ENCODE peak calls at places on chromosomes 6 and 20, in seven cellular contexts. O is AG10803, C is AG09309, P is GM23338, V is tibial artery, S is heart left ventricle, F is fibroblast of mammary gland. L is an unnamed sample.
A peak's percentile ranks its signal among the peaks of the same experiment; 100 is the strongest.

GRCh38 chr6:2790588-2790987 is 25.4 kb downstream of the WRNIP1 start:
- DNase-seq in O (peak; percentile 79), C (no peak), S (no peak), V (no peak), F (peak; percentile 43), P (peak; percentile 82), L (peak; percentile 66)

GRCh38 chr20:58945967-58946631 is 35.0 kb upstream of the NELFCD start:
- DNase-seq in S (no peak), P (no peak), V (no peak), C (no peak), F (no peak), O (no peak), L (no peak)

GRCh38 chr6:51303313-51303712 is 484.6 kb downstream of the TFAP2B start:
- DNase-seq in O (no peak), S (no peak), C (no peak), P (no peak), F (no peak), V (no peak), L (no peak)

GRCh38 chr6:97195117-97195516 is 87.9 kb downstream of the MMS22L start:
- DNase-seq in V (no peak), F (peak; percentile 53), O (peak; percentile 56), S (no peak), C (no peak), P (no peak), L (peak; percentile 54)

GRCh38 chr6:18263561-18264337 is 581 bp downstream of the DEK start:
- DNase-seq in C (no peak), O (no peak), S (peak; percentile 81), P (peak; percentile 64), F (peak; percentile 19), V (peak; percentile 50), L (no peak)

GRCh38 chr6:31659649-31660223 is 842 bp downstream of the C6orf47 start:
- DNase-seq in O (peak; percentile 25), S (no peak), P (peak; percentile 46), C (no peak), F (peak; percentile 31), V (no peak), L (peak; percentile 33)

GRCh38 chr6:9789201-9789600 is 625.7 kb downstream of the TFAP2A start:
- DNase-seq in C (peak; percentile 1), P (peak; percentile 27), S (no peak), F (no peak), O (peak; percentile 12), V (no peak), L (peak; percentile 6)

GRCh38 chr20:24160563-24161355 is 172.2 kb upstream of the GGTLC1 start:
- DNase-seq in S (no peak), V (peak; percentile 60), F (peak; percentile 61), P (peak; percentile 65), C (peak; percentile 33), O (peak; percentile 76), L (peak; percentile 86)

GRCh38 chr6:15839969-15840541 is 177.2 kb upstream of the DTNBP1 start:
- DNase-seq in V (no peak), S (no peak), P (no peak), O (no peak), F (no peak), C (no peak), L (no peak)

GRCh38 chr6:48289841-48290240 is 178.8 kb upstream of the PTCHD4 start:
- DNase-seq in P (no peak), V (no peak), O (no peak), F (no peak), S (no peak), C (no peak), L (no peak)

GRCh38 chr6:124679392-124679791 is 282.8 kb upstream of the RNF217 start:
- DNase-seq in O (peak; percentile 47), S (no peak), P (no peak), V (no peak), C (no peak), F (peak; percentile 89), L (no peak)

GRCh38 chr6:4973972-4974885 is 29.6 kb downstream of the RPP40 start:
- DNase-seq in V (peak; percentile 33), P (peak; percentile 85), C (peak; percentile 20), F (peak; percentile 57), S (no peak), O (peak; percentile 65), L (peak; percentile 68)
- H3K4me3 ChIP-seq in V (peak overlapping the region; percentile 1), P (no peak overlapping the region), C (no peak overlapping the region), F (no peak overlapping the region), S (no peak overlapping the region), O (no peak overlapping the region), L (no peak overlapping the region)

DNA sequence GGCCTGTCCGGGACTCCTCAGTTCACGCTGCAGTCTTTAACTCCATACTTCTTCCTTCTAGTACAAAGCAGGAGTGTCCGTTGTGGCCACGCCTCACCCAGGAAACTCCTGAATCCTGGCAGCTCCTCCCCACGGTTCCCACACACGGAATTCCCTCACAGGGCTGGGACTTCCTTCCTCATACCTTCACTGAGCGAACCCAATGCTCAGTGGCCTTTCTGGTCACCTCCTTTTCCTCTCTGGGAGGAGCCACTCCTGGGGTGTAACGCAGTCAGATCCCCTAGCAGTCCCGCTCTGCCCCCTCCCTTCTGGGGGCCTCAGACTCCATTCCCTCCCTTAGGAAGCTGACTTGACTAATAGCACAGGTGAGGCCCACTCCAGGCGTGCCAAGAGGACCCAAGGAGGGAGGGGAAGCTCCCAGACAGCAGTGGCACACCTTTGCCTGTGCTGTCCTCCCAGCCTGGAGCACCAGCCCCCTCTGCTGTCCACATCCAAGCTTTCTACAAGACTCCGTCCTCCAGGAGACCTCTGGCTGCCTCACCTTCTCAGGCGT is at the start of gene SLC52A3:
- DNase-seq in S (peak; percentile 68), C (no peak), O (no peak), V (no peak), P (peak; percentile 80), F (no peak), L (no peak)
- TF ChIP-seq CTCF in S (peak; percentile 32), C (peak; percentile 19), O (no peak), V (no peak), P (peak; percentile 88), F (peak; percentile 4), L (no peak)

GRCh38 chr20:443223-443793 is 19.0 kb downstream of the TBC1D20 start:
- DNase-seq in F (no peak), S (no peak), P (no peak), C (no peak), O (no peak), V (no peak), L (no peak)
- H3K4me3 ChIP-seq in F (no peak overlapping the region), S (no peak overlapping the region), P (no peak overlapping the region), C (no peak overlapping the region), O (no peak overlapping the region), V (no peak overlapping the region), L (no peak overlapping the region)

DNA sequence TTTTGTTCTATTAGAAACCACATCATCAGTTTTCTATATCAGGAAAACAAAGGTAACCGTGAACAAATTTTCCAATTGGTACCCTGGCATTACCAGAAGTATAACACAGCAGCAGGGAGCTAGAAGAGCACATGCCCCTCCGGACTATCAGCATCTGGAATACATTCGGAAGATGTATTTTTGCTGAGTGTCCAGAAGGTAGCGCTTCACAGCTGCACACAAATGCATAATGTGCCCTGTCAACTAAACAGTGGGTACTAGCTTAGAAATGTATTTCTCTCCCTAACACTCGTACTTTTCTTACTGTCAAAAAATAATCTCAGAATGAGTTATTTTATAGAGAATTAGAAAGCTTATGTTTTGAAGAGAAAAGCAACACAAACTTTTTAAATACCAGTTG is 77.6 kb downstream of the HUS1B start:
- DNase-seq in P (no peak), C (no peak), S (no peak), F (peak; percentile 42), O (peak; percentile 38), V (no peak), L (peak; percentile 22)
- TF ChIP-seq CTCF in P (peak; percentile 37), C (peak; percentile 39), S (no peak), F (peak; percentile 38), O (peak; percentile 54), V (no peak), L (peak; percentile 25)

GRCh38 chr6:33585403-33586107 is 5.5 kb upstream of the BAK1 start:
- DNase-seq in V (peak; percentile 78), P (peak; percentile 87), S (peak; percentile 84), O (peak; percentile 58), C (no peak), F (peak; percentile 79), L (peak; percentile 77)
- H3K4me3 ChIP-seq in V (no peak overlapping the region), P (no peak overlapping the region), S (peak overlapping the region; percentile 29), O (no peak overlapping the region), C (peak overlapping the region; percentile 9), F (no peak overlapping the region), L (no peak overlapping the region)

GRCh38 chr20:32130965-32131364 is 21.5 kb downstream of the TM9SF4 start:
- DNase-seq in P (no peak), V (no peak), O (no peak), S (no peak), C (no peak), F (no peak), L (no peak)

GRCh38 chr20:32130352-32130751 is 20.8 kb downstream of the TM9SF4 start:
- DNase-seq in O (no peak), V (no peak), F (peak; percentile 22), C (no peak), S (no peak), P (peak; percentile 31), L (no peak)

GRCh38 chr20:32128167-32128566 is 18.7 kb downstream of the TM9SF4 start:
- DNase-seq in F (no peak), O (no peak), V (no peak), P (no peak), S (no peak), C (no peak), L (no peak)

GRCh38 chr20:32127347-32127746 is 17.8 kb downstream of the TM9SF4 start:
- DNase-seq in P (no peak), O (no peak), F (no peak), S (no peak), C (no peak), V (no peak), L (no peak)

GRCh38 chr20:32129863-32130262 is 20.3 kb downstream of the TM9SF4 start:
- DNase-seq in P (no peak), F (no peak), V (no peak), O (no peak), C (no peak), S (no peak), L (no peak)
- TF ChIP-seq CTCF in P (no peak), F (no peak), V (no peak), O (no peak), C (no peak), S (no peak), L (no peak)

GRCh38 chr6:109008537-109008950 is 86.1 kb downstream of the SESN1 start:
- DNase-seq in P (no peak), F (peak; percentile 78), O (peak; percentile 37), C (no peak), V (no peak), S (no peak), L (peak; percentile 63)

GRCh38 chr6:109009761-109010612 is 84.7 kb downstream of the SESN1 start:
- DNase-seq in F (no peak), S (no peak), P (no peak), C (no peak), O (no peak), V (no peak), L (no peak)

GRCh38 chr6:109008061-109008460 is 86.6 kb downstream of the SESN1 start:
- DNase-seq in C (no peak), S (no peak), F (no peak), O (no peak), P (no peak), V (no peak), L (peak; percentile 19)

GRCh38 chr6:109008951-109009760 is 85.5 kb downstream of the SESN1 start:
- DNase-seq in S (peak; percentile 96), F (peak; percentile 78), C (peak; percentile 25), P (peak; percentile 94), V (peak; percentile 96), O (peak; percentile 86), L (peak; percentile 76)

DNA sequence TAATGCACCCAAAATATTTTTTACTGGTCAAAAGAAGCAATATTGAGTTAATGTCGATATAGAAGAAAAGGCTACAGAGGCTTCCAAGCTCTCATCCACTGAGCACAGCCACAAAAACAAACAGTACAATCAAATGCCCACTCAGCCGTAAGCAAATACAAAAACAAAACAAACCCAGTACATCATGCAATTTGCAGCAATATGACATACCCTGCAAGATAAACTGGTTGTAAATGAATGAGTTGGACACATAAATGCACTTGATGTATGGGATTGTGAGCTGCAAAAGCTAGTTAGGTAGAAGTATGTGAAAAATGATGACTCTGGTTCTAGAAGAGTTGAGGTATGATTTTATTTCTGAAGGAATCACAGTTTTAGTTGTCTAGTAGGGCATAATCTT is 83.9 kb downstream of the SESN1 start:
- DNase-seq in S (no peak), P (no peak), C (no peak), F (no peak), O (no peak), V (no peak), L (no peak)
- H3K4me3 ChIP-seq in S (peak overlapping the region; percentile 83), P (no peak overlapping the region), C (no peak overlapping the region), F (no peak overlapping the region), O (no peak overlapping the region), V (peak overlapping the region; percentile 87), L (no peak overlapping the region)

L was measured in fibroblast of the aortic adventitia.